ENCODE peak calls at places on chromosomes 16 and 17, in seven cellular contexts. W is Calu3; Z is chondrocyte; C is stimulated activated CD8-positive, alpha-beta memory T cell treated with anti-CD3 and anti-CD28 coated beads, Interleukin-7, amount 100 ng/mL, for 48 hours; T is left cardiac atrium; M is NCI-H1105 treated with DMSO at 0.1 percent for 48 hours; J is KG1. V is an unnamed sample.

GRCh38 chr16:76854234-76854633 is 336.8 kb upstream of the MON1B start:
- DNase-seq in J (no peak), C (no peak), W (peak), T (no peak), Z (no peak), M (no peak), V (no peak)

GRCh38 chr16:28136751-28137434 is 73.4 kb upstream of the GSG1L start:
- DNase-seq in M (no peak), Z (no peak), C (no peak), W (no peak), J (no peak), T (no peak), V (peak)

GRCh38 chr16:939311-939710 is 31.5 kb downstream of the LMF1 start:
- DNase-seq in Z (peak), J (no peak), W (no peak), M (no peak), C (no peak), T (no peak), V (no peak)

GRCh38 chr17:73645050-73645871 is 1.0 kb upstream of the SDK2 start:
- DNase-seq in J (no peak), M (peak), Z (no peak), C (no peak), W (peak), T (peak), V (no peak)

GRCh38 chr17:32261937-32262510 is 3.6 kb upstream of the RHBDL3 start:
- DNase-seq in Z (no peak), W (no peak), C (no peak), M (no peak), J (no peak), T (no peak), V (no peak)

GRCh38 chr17:45149669-45150603 is 1.7 kb downstream of the HEXIM1 start:
- DNase-seq in T (peak), M (peak), Z (peak), C (no peak), W (peak), J (peak), V (peak)

GRCh38 chr17:8963665-8964258 is 1.7 kb downstream of the PIK3R5 start:
- DNase-seq in T (no peak), W (no peak), J (no peak), Z (no peak), M (no peak), C (no peak), V (no peak)

GRCh38 chr16:83971165-83972130 is 3.4 kb downstream of the NECAB2 start:
- DNase-seq in W (no peak), T (peak), Z (peak), C (no peak), M (no peak), J (no peak), V (no peak)

GRCh38 chr16:78098087-78098486 is 1.4 kb upstream of the WWOX start:
- DNase-seq in C (no peak), J (no peak), M (no peak), Z (no peak), W (no peak), T (no peak), V (no peak)

GRCh38 chr16:69311533-69312388 is 611 bp downstream of the VPS4A start:
- DNase-seq in Z (peak), T (no peak), C (peak), M (no peak), J (peak), W (peak), V (peak)

GRCh38 chr17:82349287-82349701 is 9.8 kb upstream of the TEX19 start:
- DNase-seq in M (no peak), Z (no peak), C (no peak), W (no peak), T (no peak), J (no peak), V (no peak)

GRCh38 chr17:10357768-10358167 is 15.0 kb downstream of the MYH13 start:
- DNase-seq in Z (no peak), T (no peak), M (no peak), W (peak), C (no peak), J (no peak), V (no peak)

GRCh38 chr17:35373532-35373983 is at the start of gene SLFN11:
- DNase-seq in Z (peak), J (peak), C (peak), W (peak), T (peak), M (peak), V (peak)

GRCh38 chr17:66494023-66494803 is 191.8 kb downstream of the PRKCA start:
- DNase-seq in T (no peak), C (no peak), Z (no peak), M (no peak), W (no peak), J (no peak), V (peak)

GRCh38 chr16:11253995-11254912 is 1.8 kb downstream of the SOCS1 start:
- DNase-seq in W (no peak), T (no peak), C (no peak), Z (no peak), M (no peak), J (no peak), V (no peak)

GRCh38 chr17:6323626-6324356 is 111.1 kb downstream of the AIPL1 start:
- DNase-seq in T (no peak), Z (no peak), M (no peak), J (no peak), C (no peak), W (no peak), V (peak)

GRCh38 chr16:46747777-46748651 is at the start of gene MYLK3:
- DNase-seq in C (no peak), Z (no peak), J (no peak), W (no peak), T (peak), M (no peak), V (peak)

GRCh38 chr17:1162116-1162855 is 17.5 kb downstream of the ABR start:
- DNase-seq in W (no peak), T (no peak), Z (no peak), M (no peak), J (no peak), C (no peak), V (peak)

GRCh38 chr16:28531777-28532744 is 6.7 kb downstream of the NUPR1 start:
- DNase-seq in J (no peak), Z (no peak), C (no peak), M (no peak), W (peak), T (peak), V (peak)

GRCh38 chr16:11349599-11350276 is 4.5 kb downstream of the RMI2 start:
- DNase-seq in J (no peak), C (no peak), M (no peak), T (peak), Z (no peak), W (no peak), V (no peak)

GRCh38 chr17:40362696-40363479 is 1.6 kb downstream of the GJD3 start:
- DNase-seq in M (peak), T (peak), J (peak), Z (no peak), C (peak), W (peak), V (peak)

GRCh38 chr17:27379863-27380533 is 76.2 kb upstream of the KSR1 start:
- DNase-seq in M (no peak), Z (peak), C (no peak), T (peak), W (peak), J (no peak), V (peak)

GRCh38 chr16:77788196-77789084 is at the start of gene VAT1L:
- DNase-seq in J (no peak), C (no peak), Z (no peak), M (peak), T (peak), W (no peak), V (no peak)

GRCh38 chr16:997440-998051 is 16.0 kb downstream of the SOX8 start:
- DNase-seq in J (no peak), C (peak), M (no peak), T (peak), W (peak), Z (no peak), V (peak)

GRCh38 chr17:57875109-57876022 is 25.5 kb upstream of the MRPS23 start:
- DNase-seq in J (no peak), M (peak), Z (no peak), W (peak), C (no peak), T (peak), V (peak)

GRCh38 chr17:36899250-36900129 is 37.8 kb upstream of the LHX1 start:
- DNase-seq in T (no peak), J (no peak), W (no peak), M (no peak), C (no peak), Z (no peak), V (no peak)

GRCh38 chr17:68491864-68492263 is 20.4 kb upstream of the PRKAR1A start:
- DNase-seq in J (no peak), M (peak), Z (no peak), T (no peak), C (no peak), W (no peak), V (no peak)

GRCh38 chr16:75514296-75514695 is 19.1 kb upstream of the CHST6 start:
- DNase-seq in C (no peak), M (no peak), J (no peak), T (no peak), Z (no peak), W (no peak), V (no peak)

GRCh38 chr17:39573447-39574298 is 34.0 kb downstream of the NEUROD2 start:
- DNase-seq in M (peak), T (peak), Z (no peak), W (peak), C (no peak), J (no peak), V (peak)

GRCh38 chr17:63780507-63780906 is 6.5 kb downstream of the DDX42 start:
- DNase-seq in C (no peak), T (no peak), M (no peak), J (no peak), Z (no peak), W (peak), V (peak)